ENCODE peak calls at places on chromosomes 2 and 18, in nine cellular contexts. D is A549, B is BJ, T is kidney, E is upper lobe of right lung, U is stomach, K is adrenal gland, G is left lung, Q is progenitor cell of endocrine pancreas. Y is an unnamed sample.

GRCh38 chr2:15933184-15933845 is 7.0 kb upstream of the MYCN start:
- DNase-seq in T (no peak), E (no peak), Q (no peak), D (no peak), B (no peak), K (no peak), G (no peak), U (no peak), Y (no peak)

GRCh38 chr2:231187736-231188505 is 10.5 kb upstream of the ARMC9 start:
- DNase-seq in E (no peak), T (peak), Q (peak), B (no peak), D (no peak), K (peak), G (no peak), U (peak), Y (no peak)

GRCh38 chr18:75321431-75321830 is 106.1 kb downstream of the SMIM21 start:
- DNase-seq in E (no peak), K (no peak), G (no peak), T (no peak), U (no peak), B (no peak), D (no peak), Q (no peak), Y (no peak)

GRCh38 chr18:75377258-75377657 is 50.2 kb downstream of the SMIM21 start:
- DNase-seq in B (no peak), E (no peak), D (no peak), G (no peak), Q (no peak), U (no peak), K (no peak), T (no peak), Y (no peak)

GRCh38 chr2:200406379-200406778 is 99.9 kb downstream of the SPATS2L start:
- DNase-seq in K (no peak), D (no peak), G (no peak), B (no peak), T (no peak), E (no peak), Q (no peak), U (no peak), Y (no peak)

GRCh38 chr18:79478484-79479113 is 82.9 kb downstream of the NFATC1 start:
- DNase-seq in K (no peak), U (no peak), E (peak), Q (no peak), B (no peak), G (peak), D (no peak), T (peak), Y (no peak)

GRCh38 chr18:24819141-24819890 is 358.9 kb downstream of the HRH4 start:
- DNase-seq in U (no peak), Q (no peak), D (no peak), K (no peak), T (no peak), B (no peak), G (no peak), E (no peak), Y (no peak)

GRCh38 chr2:168809537-168809936 is 7.1 kb downstream of the NOSTRIN start:
- DNase-seq in K (no peak), Q (no peak), D (no peak), G (no peak), E (no peak), B (no peak), U (no peak), T (no peak), Y (no peak)

GRCh38 chr2:207041279-207041678 is 102.0 kb downstream of the CPO start:
- DNase-seq in T (no peak), E (no peak), B (no peak), Q (no peak), U (no peak), G (no peak), D (no peak), K (no peak), Y (no peak)

GRCh38 chr2:190718652-190719526 is 70.0 kb downstream of the NAB1 start:
- DNase-seq in D (peak), U (peak), B (peak), Q (no peak), E (no peak), K (peak), G (peak), T (peak), Y (no peak)

GRCh38 chr2:237694423-237695194 is 67.2 kb downstream of the LRRFIP1 start:
- DNase-seq in Q (no peak), U (no peak), E (peak), K (no peak), T (peak), B (no peak), G (peak), D (no peak), Y (no peak)

GRCh38 chr18:34873966-34874365 is 163.9 kb downstream of the DTNA start:
- DNase-seq in K (no peak), T (no peak), D (no peak), B (no peak), Q (no peak), G (no peak), E (no peak), U (no peak), Y (no peak)

GRCh38 chr18:12515550-12515949 is 107.8 kb downstream of the PRELID3A start:
- DNase-seq in U (no peak), G (no peak), Q (no peak), K (no peak), D (no peak), T (no peak), B (no peak), E (no peak), Y (no peak)

GRCh38 chr2:158131919-158132566 is 30.4 kb downstream of the UPP2 start:
- DNase-seq in G (no peak), U (no peak), K (no peak), B (no peak), D (peak), E (no peak), Q (no peak), T (no peak), Y (no peak)

GRCh38 chr2:62596061-62596658 is 90.2 kb upstream of the TMEM17 start:
- DNase-seq in D (no peak), B (peak), U (no peak), T (no peak), E (no peak), G (no peak), K (peak), Q (no peak), Y (no peak)

GRCh38 chr2:190023860-190024259 is 38.7 kb downstream of the MSTN start:
- DNase-seq in T (no peak), B (no peak), K (peak), G (no peak), U (no peak), E (no peak), D (peak), Q (no peak), Y (no peak)

GRCh38 chr2:75716406-75716805 is 5.7 kb upstream of the GCFC2 start:
- DNase-seq in B (no peak), G (no peak), D (peak), E (no peak), K (no peak), T (no peak), U (no peak), Q (no peak), Y (no peak)

GRCh38 chr2:3105814-3106569 is 271.6 kb downstream of the EIPR1 start:
- DNase-seq in B (no peak), U (no peak), Q (no peak), E (peak), T (peak), K (no peak), G (no peak), D (no peak), Y (no peak)

GRCh38 chr2:214587442-214587841 is 176.6 kb downstream of the VWC2L start:
- DNase-seq in K (no peak), G (no peak), Q (no peak), U (no peak), E (no peak), T (no peak), D (peak), B (no peak), Y (no peak)

GRCh38 chr2:214593723-214594122 is 182.9 kb downstream of the VWC2L start:
- DNase-seq in B (peak), D (peak), K (no peak), G (no peak), U (no peak), Q (no peak), E (no peak), T (no peak), Y (no peak)

GRCh38 chr2:214591359-214591758 is 180.5 kb downstream of the VWC2L start:
- DNase-seq in U (no peak), Q (no peak), G (no peak), T (no peak), B (no peak), E (no peak), D (peak), K (no peak), Y (no peak)
- TF ChIP-seq CTCF in U (no peak), Q (peak), G (no peak), T (no peak), B (peak), E (peak), D (no peak), K (no peak), Y (peak)

DNA sequence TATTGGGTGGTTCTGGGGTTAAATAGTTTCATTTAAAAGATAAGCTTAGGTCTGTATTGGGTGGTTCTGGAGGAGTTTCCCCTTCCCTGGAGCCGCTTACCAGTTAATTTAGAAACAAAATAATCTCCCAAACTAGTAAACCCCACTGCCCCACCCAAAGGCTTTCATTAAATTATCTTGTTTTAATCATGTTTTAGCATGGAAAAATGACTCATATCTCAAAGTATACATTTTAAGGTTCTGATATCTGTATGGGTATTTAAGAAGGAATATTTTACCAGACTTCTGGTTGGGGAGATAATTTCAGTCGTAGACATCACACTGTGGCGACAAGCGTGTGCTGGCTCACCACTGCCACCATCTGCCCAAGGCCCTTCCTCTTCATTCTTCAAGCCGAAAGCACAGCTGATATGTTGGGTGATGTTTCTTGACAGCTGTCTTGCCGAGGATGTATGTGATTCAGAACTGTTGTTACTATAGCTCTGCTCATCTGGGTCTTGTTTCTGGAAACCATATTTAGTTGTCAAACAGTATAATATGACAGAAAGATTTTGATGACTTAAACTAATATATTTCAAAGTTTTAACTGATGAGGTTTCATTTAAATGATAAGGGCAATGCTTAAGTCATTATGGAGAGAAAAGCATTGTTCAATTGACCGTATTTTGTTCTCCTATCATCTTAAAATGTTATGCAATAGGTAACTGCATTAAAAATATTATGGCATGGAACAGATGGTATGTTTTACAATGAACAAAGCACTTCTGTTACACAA is 5.1 kb downstream of the FIGLA start:
- DNase-seq in B (no peak), E (no peak), T (no peak), U (no peak), G (no peak), D (peak), K (peak), Q (no peak), Y (no peak)
- TF ChIP-seq CTCF in B (peak), E (peak), T (peak), U (no peak), G (peak), D (peak), K (peak), Q (peak), Y (peak)

DNA sequence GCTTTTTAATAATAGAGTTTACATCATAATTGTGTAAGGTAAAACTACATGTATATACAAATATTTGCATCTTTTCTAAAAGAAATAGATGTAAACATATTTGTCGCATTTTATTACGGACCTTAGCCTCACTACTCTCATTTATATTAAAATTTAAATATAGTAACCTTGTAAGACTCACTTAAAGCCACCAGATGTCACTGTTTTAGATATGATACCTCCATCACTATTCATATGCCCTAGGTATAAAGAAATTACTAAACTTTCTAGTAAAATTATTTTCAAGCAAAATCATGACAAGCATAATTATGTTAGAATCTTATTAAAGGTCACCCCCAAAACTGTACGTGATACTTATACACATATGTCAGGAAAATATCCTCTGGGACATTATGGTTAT is 674.3 kb upstream of the REG3G start:
- DNase-seq in U (no peak), K (no peak), Q (no peak), B (no peak), D (peak), G (no peak), E (no peak), T (no peak), Y (no peak)
- TF ChIP-seq CTCF in U (no peak), K (no peak), Q (peak), B (no peak), D (peak), G (no peak), E (peak), T (no peak), Y (peak)

DNA sequence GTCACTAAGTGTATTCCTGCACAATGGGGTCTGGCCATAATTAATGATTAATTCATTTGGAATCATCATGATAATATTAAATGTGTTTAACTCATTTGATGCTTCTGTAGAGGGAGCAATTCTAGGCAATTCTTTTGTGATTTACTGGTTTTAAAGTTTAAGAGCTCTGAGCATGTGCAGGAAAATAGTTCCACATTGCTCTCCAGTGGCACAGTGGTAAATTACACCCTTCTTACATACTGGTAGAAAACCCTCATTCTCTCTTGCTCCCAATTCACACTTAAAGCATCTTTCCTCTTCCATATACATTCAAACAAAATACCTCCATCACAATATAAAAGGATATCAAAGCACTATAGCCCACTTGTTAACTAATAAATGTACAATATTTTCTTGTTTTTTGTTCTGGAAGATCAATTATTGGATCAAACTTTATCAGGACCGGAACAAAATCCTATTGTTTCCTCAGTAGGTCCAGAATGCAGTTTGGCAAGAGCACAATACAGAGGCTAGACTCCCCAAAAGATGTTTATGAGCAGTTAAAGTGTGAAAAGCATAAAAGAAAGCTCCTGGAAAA is 844.3 kb downstream of the MBD2 start:
- DNase-seq in E (no peak), B (no peak), G (no peak), D (peak), Q (no peak), K (no peak), T (no peak), U (no peak), Y (no peak)
- TF ChIP-seq CTCF in E (peak), B (peak), G (peak), D (peak), Q (peak), K (peak), T (peak), U (peak), Y (peak)

GRCh38 chr2:228690681-228691080 is 509.2 kb upstream of the SPHKAP start:
- DNase-seq in B (no peak), U (no peak), E (no peak), G (no peak), T (no peak), Q (no peak), K (no peak), D (no peak), Y (no peak)

GRCh38 chr2:228688007-228688645 is 506.6 kb upstream of the SPHKAP start:
- DNase-seq in T (no peak), G (no peak), E (no peak), Q (no peak), B (no peak), D (peak), K (no peak), U (no peak), Y (no peak)

DNA sequence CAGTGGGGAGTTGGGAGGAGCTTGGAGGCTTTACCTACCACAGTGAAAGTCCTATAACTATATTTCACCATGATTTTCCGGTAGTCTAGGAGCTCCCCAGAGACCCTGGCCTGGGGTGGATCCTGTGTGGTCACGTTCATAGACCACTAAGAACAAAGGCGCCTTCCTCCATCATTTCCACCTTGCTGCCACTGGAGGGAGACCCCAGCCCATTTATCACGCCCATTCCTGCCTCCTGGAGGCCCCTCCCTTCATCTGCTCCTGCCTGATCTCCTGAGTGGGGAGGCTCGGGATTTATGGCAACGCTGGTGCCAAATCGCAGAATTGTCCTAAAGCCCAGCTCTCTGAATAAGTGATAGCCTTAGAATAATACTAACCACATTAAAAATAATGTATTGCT is 507.6 kb upstream of the SPHKAP start:
- DNase-seq in Q (peak), G (no peak), B (no peak), E (no peak), K (no peak), T (no peak), D (peak), U (no peak), Y (no peak)
- TF ChIP-seq CTCF in Q (peak), G (no peak), B (no peak), E (peak), K (peak), T (no peak), D (no peak), U (no peak), Y (peak)

Y was measured in type B pancreatic cell.